ENCODE peak calls at places on chromosomes 16 and 17, in seven cellular contexts. I, Y, O, R, N, C and Z are unnamed samples.

GRCh38 chr16:51151951-51152663 is 1.0 kb upstream of the SALL1 start:
- DNase-seq in I (peak; percentile 97), Y (peak; percentile 93), O (no peak), R (no peak), N (peak; percentile 59), C (no peak), Z (no peak)

GRCh38 chr16:87324411-87325275 is 7.5 kb upstream of the C16orf95 start:
- DNase-seq in I (peak; percentile 87), Y (no peak), O (peak; percentile 62), R (no peak), N (no peak), C (no peak), Z (peak; percentile 46)

GRCh38 chr16:14013145-14013570 is 58.0 kb upstream of the MRTFB start:
- DNase-seq in I (no peak), Y (peak; percentile 18), O (no peak), R (no peak), N (no peak), C (no peak), Z (no peak)

GRCh38 chr17:40791808-40792436 is 7.8 kb downstream of the KRT28 start:
- DNase-seq in I (no peak), Y (peak; percentile 46), O (peak; percentile 5), R (peak; percentile 17), N (no peak), C (no peak), Z (peak; percentile 22)

GRCh38 chr16:83356986-83357385 is 450.8 kb upstream of the HSBP1 start:
- DNase-seq in I (no peak), Y (no peak), O (no peak), R (no peak), N (no peak), C (no peak), Z (no peak)

GRCh38 chr16:76614255-76614654 is 337.1 kb downstream of the CNTNAP4 start:
- DNase-seq in I (no peak), Y (no peak), O (no peak), R (no peak), N (no peak), C (no peak), Z (no peak)

GRCh38 chr17:80970044-80970761 is 21.4 kb upstream of the CHMP6 start:
- DNase-seq in I (peak; percentile 87), Y (no peak), O (peak; percentile 50), R (no peak), N (no peak), C (no peak), Z (peak; percentile 69)

GRCh38 chr16:85300451-85300968 is 188.2 kb upstream of the CIBAR2 start:
- DNase-seq in I (no peak), Y (no peak), O (no peak), R (no peak), N (no peak), C (no peak), Z (no peak)

GRCh38 chr16:65476556-65476955 is 354.7 kb upstream of the CDH11 start:
- DNase-seq in I (no peak), Y (no peak), O (no peak), R (no peak), N (no peak), C (no peak), Z (no peak)

GRCh38 chr17:81741049-81741593 is 29.0 kb downstream of the SLC25A10 start:
- DNase-seq in I (peak; percentile 69), Y (no peak), O (no peak), R (no peak), N (no peak), C (no peak), Z (no peak)

GRCh38 chr16:68069511-68070248 is 15.5 kb upstream of the NFATC3 start:
- DNase-seq in I (no peak), Y (no peak), O (peak; percentile 67), R (no peak), N (no peak), C (no peak), Z (no peak)

GRCh38 chr16:6828690-6829089 is 504.0 kb upstream of the RBFOX1 start:
- DNase-seq in I (no peak), Y (no peak), O (no peak), R (no peak), N (no peak), C (no peak), Z (no peak)

GRCh38 chr16:89452925-89453324 is 37.4 kb downstream of the ANKRD11 start:
- DNase-seq in I (no peak), Y (no peak), O (no peak), R (no peak), N (no peak), C (no peak), Z (no peak)

GRCh38 chr17:78268960-78269892 is 37.8 kb downstream of the TMEM235 start:
- DNase-seq in I (peak; percentile 90), Y (peak; percentile 61), O (no peak), R (no peak), N (no peak), C (no peak), Z (no peak)

GRCh38 chr17:61448042-61448441 is 4.2 kb upstream of the TBX4 start:
- DNase-seq in I (no peak), Y (no peak), O (no peak), R (no peak), N (no peak), C (no peak), Z (no peak)

GRCh38 chr17:61444831-61445230 is 7.4 kb upstream of the TBX4 start:
- DNase-seq in I (peak; percentile 33), Y (peak; percentile 15), O (no peak), R (no peak), N (no peak), C (no peak), Z (no peak)

GRCh38 chr17:61444075-61444474 is 8.1 kb upstream of the TBX4 start:
- DNase-seq in I (peak; percentile 45), Y (no peak), O (no peak), R (no peak), N (no peak), C (no peak), Z (no peak)

GRCh38 chr17:61449707-61450640 is 2.2 kb upstream of the TBX4 start:
- DNase-seq in I (no peak), Y (no peak), O (no peak), R (no peak), N (no peak), C (no peak), Z (no peak)

DNA sequence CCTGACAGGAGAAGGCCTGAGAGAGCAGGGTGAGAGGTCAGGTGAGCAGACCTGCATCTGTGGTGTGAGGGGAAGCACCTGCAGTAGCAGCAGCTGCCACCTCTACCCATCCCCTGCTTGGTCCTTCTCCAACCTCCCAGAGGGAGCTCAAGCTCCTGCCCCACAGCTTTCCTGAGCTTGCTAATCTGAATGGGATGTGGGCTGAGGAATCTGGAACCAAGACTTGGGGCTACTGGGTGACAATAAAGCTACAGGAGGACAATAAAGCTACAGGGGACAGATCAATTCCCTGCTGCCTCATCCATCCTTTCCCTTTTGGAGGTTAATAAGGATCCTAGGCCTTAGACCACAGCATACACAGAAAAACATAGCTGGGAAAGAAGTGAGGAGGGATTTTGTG is 4.9 kb upstream of the TBX4 start:
- DNase-seq in I (no peak), Y (no peak), O (no peak), R (no peak), N (no peak), C (no peak), Z (no peak)
- TF ChIP-seq CTCF in I (no peak), Y (no peak), O (no peak), R (no peak), N (no peak), C (no peak), Z (no peak)

DNA sequence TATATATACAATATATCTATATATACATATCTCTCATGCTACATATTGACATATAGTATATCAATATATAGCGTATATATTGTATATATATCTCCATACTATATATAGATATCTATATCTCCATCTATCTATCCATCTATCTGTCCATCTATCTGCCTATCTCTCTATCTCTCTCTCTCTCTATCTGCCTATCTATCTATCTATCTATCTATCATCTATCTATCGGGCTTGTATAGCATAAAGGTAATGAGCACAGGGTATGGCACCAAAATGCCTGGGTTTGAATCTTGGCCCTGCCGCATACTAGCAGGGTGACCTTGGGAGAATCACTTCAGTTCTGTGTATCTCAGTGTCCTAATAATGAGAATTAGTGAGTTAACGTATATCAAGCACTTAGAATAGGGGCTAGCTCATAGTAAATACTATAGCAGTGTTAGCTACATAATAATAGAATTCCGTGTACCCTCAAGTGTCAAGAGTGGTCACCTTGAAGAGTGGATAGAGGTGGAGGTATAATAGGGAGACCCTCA is 1.5 kb downstream of the ST6GALNAC1 start:
- DNase-seq in I (no peak), Y (no peak), O (no peak), R (no peak), N (no peak), C (no peak), Z (no peak)
- H3K4me3 ChIP-seq in I (no peak overlapping the region), Y (no peak overlapping the region), O (no peak overlapping the region), R (no peak overlapping the region), N (no peak overlapping the region), C (no peak overlapping the region), Z (no peak overlapping the region)

GRCh38 chr17:4152471-4152870 is 9.5 kb downstream of the CYB5D2 start:
- DNase-seq in I (no peak), Y (peak; percentile 42), O (no peak), R (peak; percentile 54), N (no peak), C (peak; percentile 29), Z (no peak)

GRCh38 chr17:4147751-4148310 is 4.8 kb downstream of the CYB5D2 start:
- DNase-seq in I (no peak), Y (no peak), O (no peak), R (no peak), N (no peak), C (no peak), Z (no peak)

GRCh38 chr17:4148611-4149308 is 5.8 kb downstream of the CYB5D2 start:
- DNase-seq in I (no peak), Y (no peak), O (no peak), R (no peak), N (no peak), C (no peak), Z (no peak)

GRCh38 chr17:4154201-4154600 is 11.2 kb downstream of the CYB5D2 start:
- DNase-seq in I (no peak), Y (no peak), O (no peak), R (no peak), N (no peak), C (no peak), Z (no peak)

DNA sequence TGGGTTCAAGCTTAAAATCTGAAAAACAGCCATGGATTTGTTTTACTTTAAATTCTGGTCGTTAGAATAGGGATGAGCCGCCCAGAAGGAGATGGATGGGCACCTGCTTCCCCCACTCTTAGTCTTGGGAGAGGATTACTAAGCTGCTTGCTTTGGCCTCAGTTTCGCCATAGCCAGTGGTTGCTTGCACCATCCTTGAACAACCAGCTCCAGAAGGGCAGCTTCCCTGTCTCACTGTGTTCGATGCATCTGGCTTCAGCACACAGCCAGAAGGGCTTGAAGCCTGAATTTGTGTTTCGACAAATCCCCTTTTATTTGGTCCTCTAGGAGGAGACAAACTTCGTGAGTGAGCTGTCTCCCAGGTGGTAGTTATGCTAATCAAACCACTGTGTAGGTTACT is 7.1 kb downstream of the CYB5D2 start:
- DNase-seq in I (no peak), Y (no peak), O (peak; percentile 63), R (no peak), N (no peak), C (no peak), Z (no peak)
- TF ChIP-seq CTCF in I (no peak), Y (no peak), O (no peak), R (no peak), N (no peak), C (no peak), Z (no peak)

GRCh38 chr16:23146877-23147601 is 2.2 kb downstream of the USP31 start:
- DNase-seq in I (no peak), Y (peak; percentile 17), O (no peak), R (no peak), N (no peak), C (no peak), Z (no peak)
- H3K4me3 ChIP-seq in I (peak overlapping the region; percentile 85), Y (peak overlapping the region; percentile 15), O (no peak overlapping the region), R (no peak overlapping the region), N (no peak overlapping the region), C (no peak overlapping the region), Z (no peak overlapping the region)

GRCh38 chr17:65455972-65456343 is 105.5 kb downstream of the AXIN2 start:
- DNase-seq in I (peak; percentile 83), Y (peak; percentile 3), O (no peak), R (no peak), N (no peak), C (no peak), Z (peak; percentile 7)
- TF ChIP-seq CTCF in I (peak; percentile 72), Y (peak; percentile 55), O (no peak), R (peak; percentile 59), N (peak; percentile 44), C (peak; percentile 54), Z (no peak)